ENCODE peak calls at places on chromosomes 5 and 9, in four cellular contexts. One of them, this sample, is unnamed.

GRCh38 chr9:120886490-120886967 is 9.5 kb upstream of the PHF19 start:
- DNase-seq in AG09319: no peak
- DNase-seq in NCI-H774: no peak
- DNase-seq in mammary epithelial cell: peak
- DNase-seq in this sample: no peak

GRCh38 chr5:74903165-74903787 is 37.1 kb upstream of the FAM169A start:
- DNase-seq in AG09319: no peak
- DNase-seq in NCI-H774: peak
- DNase-seq in mammary epithelial cell: peak
- DNase-seq in this sample: peak

GRCh38 chr5:180090098-180090768 is 18.7 kb upstream of the RNF130 start:
- DNase-seq in AG09319: no peak
- DNase-seq in NCI-H774: peak
- DNase-seq in mammary epithelial cell: peak
- DNase-seq in this sample: peak

GRCh38 chr9:133421615-133422542 is at the start of gene ADAMTS13:
- DNase-seq in AG09319: no peak
- DNase-seq in NCI-H774: no peak
- DNase-seq in mammary epithelial cell: no peak
- DNase-seq in this sample: no peak

GRCh38 chr9:84917366-84918063 is 248.0 kb downstream of the NTRK2 start:
- DNase-seq in AG09319: no peak
- DNase-seq in NCI-H774: peak
- DNase-seq in mammary epithelial cell: peak
- DNase-seq in this sample: no peak

GRCh38 chr5:119393201-119393691 is 37.4 kb downstream of the TNFAIP8 start:
- DNase-seq in AG09319: no peak
- DNase-seq in NCI-H774: no peak
- DNase-seq in mammary epithelial cell: no peak
- DNase-seq in this sample: no peak

GRCh38 chr9:28166179-28166578 is 592.9 kb upstream of the C9orf72 start:
- DNase-seq in AG09319: no peak
- DNase-seq in NCI-H774: no peak
- DNase-seq in mammary epithelial cell: peak
- DNase-seq in this sample: no peak

GRCh38 chr5:135312255-135312935 is 86.6 kb downstream of the MACROH2A1 start:
- DNase-seq in AG09319: no peak
- DNase-seq in NCI-H774: no peak
- DNase-seq in mammary epithelial cell: no peak
- DNase-seq in this sample: no peak

GRCh38 chr5:166083183-166083959 is 2208.1 kb upstream of the WWC1 start:
- DNase-seq in AG09319: no peak
- DNase-seq in NCI-H774: no peak
- DNase-seq in mammary epithelial cell: no peak
- DNase-seq in this sample: no peak

GRCh38 chr5:35656721-35657120 is 39.1 kb downstream of the SPEF2 start:
- DNase-seq in AG09319: no peak
- DNase-seq in NCI-H774: no peak
- DNase-seq in mammary epithelial cell: no peak
- DNase-seq in this sample: no peak

GRCh38 chr5:120615967-120616645 is 152.0 kb downstream of the PRR16 start:
- DNase-seq in AG09319: peak
- DNase-seq in NCI-H774: no peak
- DNase-seq in mammary epithelial cell: peak
- DNase-seq in this sample: no peak

GRCh38 chr5:154541553-154541952 is 63.5 kb upstream of the HAND1 start:
- DNase-seq in AG09319: no peak
- DNase-seq in NCI-H774: no peak
- DNase-seq in mammary epithelial cell: no peak
- DNase-seq in this sample: no peak

GRCh38 chr9:105620996-105621395 is 41.3 kb upstream of the TAL2 start:
- DNase-seq in AG09319: no peak
- DNase-seq in NCI-H774: no peak
- DNase-seq in mammary epithelial cell: no peak
- DNase-seq in this sample: no peak

GRCh38 chr5:10310073-10310779 is 2.5 kb upstream of the CMBL start:
- DNase-seq in AG09319: no peak
- DNase-seq in NCI-H774: no peak
- DNase-seq in mammary epithelial cell: peak
- DNase-seq in this sample: no peak

GRCh38 chr5:136689563-136689962 is 324.2 kb upstream of the TRPC7 start:
- DNase-seq in AG09319: no peak
- DNase-seq in NCI-H774: no peak
- DNase-seq in mammary epithelial cell: no peak
- DNase-seq in this sample: no peak